ENCODE peak calls at places on chromosomes 13 and 19, in seven cellular contexts. H, T, G, B, Q, C and W are unnamed samples.

GRCh38 chr13:97879646-97880297 is 73.7 kb upstream of the IPO5 start:
- DNase-seq in C (no peak), T (no peak), Q (no peak), H (no peak), B (no peak), G (no peak), W (no peak)

GRCh38 chr19:51807111-51807701 is 12.2 kb downstream of the FPR3 start:
- DNase-seq in G (no peak), B (peak), T (no peak), H (no peak), Q (no peak), C (no peak), W (no peak)

GRCh38 chr13:66977156-66977555 is 253.0 kb downstream of the PCDH9 start:
- DNase-seq in G (no peak), H (no peak), B (no peak), C (no peak), T (no peak), Q (no peak), W (peak)

GRCh38 chr19:49343127-49343526 is 7.9 kb downstream of the CD37 start:
- DNase-seq in G (no peak), C (peak), T (no peak), Q (no peak), H (no peak), B (no peak), W (peak)

GRCh38 chr19:7293795-7294570 is at the start of gene INSR:
- DNase-seq in T (peak), Q (peak), H (peak), C (peak), B (peak), G (peak), W (peak)

GRCh38 chr19:41206926-41207750 is 11.9 kb upstream of the AXL start:
- DNase-seq in G (no peak), B (peak), C (peak), T (peak), H (peak), Q (peak), W (no peak)

GRCh38 chr13:109162248-109163051 is 533.0 kb downstream of the MYO16 start:
- DNase-seq in G (no peak), Q (no peak), C (no peak), H (no peak), B (no peak), T (no peak), W (no peak)

GRCh38 chr19:34131100-34131499 is 41.2 kb upstream of the LSM14A start:
- DNase-seq in C (no peak), T (no peak), G (no peak), Q (no peak), H (no peak), B (no peak), W (no peak)

GRCh38 chr13:74452881-74453280 is 318.7 kb upstream of the KLF12 start:
- DNase-seq in Q (no peak), H (no peak), B (no peak), G (no peak), T (no peak), C (no peak), W (no peak)

GRCh38 chr19:2477141-2477710 is 1.3 kb downstream of the GADD45B start:
- DNase-seq in H (peak), T (peak), Q (peak), G (no peak), C (peak), B (no peak), W (no peak)

GRCh38 chr13:36839981-36840380 is 21.0 kb downstream of the RFXAP start:
- DNase-seq in H (no peak), Q (no peak), G (no peak), T (no peak), B (no peak), C (no peak), W (no peak)

GRCh38 chr13:113064534-113065405 is 40.8 kb upstream of the F7 start:
- DNase-seq in T (peak), Q (no peak), C (no peak), B (no peak), G (no peak), H (no peak), W (peak)

GRCh38 chr13:108154421-108154858 is 60.9 kb downstream of the LIG4 start:
- DNase-seq in T (no peak), Q (no peak), C (no peak), B (no peak), G (no peak), H (no peak), W (no peak)

GRCh38 chr19:46271488-46272197 is 25.2 kb upstream of the HIF3A start:
- DNase-seq in T (no peak), C (no peak), G (no peak), B (no peak), H (no peak), Q (no peak), W (no peak)

GRCh38 chr19:279231-279630 is 12.0 kb downstream of the PLPP2 start:
- DNase-seq in T (peak), C (no peak), Q (no peak), H (no peak), G (no peak), B (no peak), W (no peak)

GRCh38 chr13:110561335-110562033 is at the start of gene RAB20:
- DNase-seq in B (peak), H (peak), G (peak), Q (peak), C (peak), T (peak), W (peak)

GRCh38 chr19:7442423-7442822 is 46.4 kb downstream of the PEX11G start:
- DNase-seq in T (no peak), C (no peak), H (peak), G (no peak), B (no peak), Q (no peak), W (no peak)

GRCh38 chr19:42132851-42133528 is 744 bp upstream of the POU2F2 start:
- DNase-seq in H (peak), T (peak), Q (peak), G (peak), B (peak), C (peak), W (peak)

GRCh38 chr19:49896863-49897621 is at the start of gene IL4I1:
- DNase-seq in B (no peak), Q (no peak), C (no peak), T (no peak), G (no peak), H (peak), W (no peak)

DNA sequence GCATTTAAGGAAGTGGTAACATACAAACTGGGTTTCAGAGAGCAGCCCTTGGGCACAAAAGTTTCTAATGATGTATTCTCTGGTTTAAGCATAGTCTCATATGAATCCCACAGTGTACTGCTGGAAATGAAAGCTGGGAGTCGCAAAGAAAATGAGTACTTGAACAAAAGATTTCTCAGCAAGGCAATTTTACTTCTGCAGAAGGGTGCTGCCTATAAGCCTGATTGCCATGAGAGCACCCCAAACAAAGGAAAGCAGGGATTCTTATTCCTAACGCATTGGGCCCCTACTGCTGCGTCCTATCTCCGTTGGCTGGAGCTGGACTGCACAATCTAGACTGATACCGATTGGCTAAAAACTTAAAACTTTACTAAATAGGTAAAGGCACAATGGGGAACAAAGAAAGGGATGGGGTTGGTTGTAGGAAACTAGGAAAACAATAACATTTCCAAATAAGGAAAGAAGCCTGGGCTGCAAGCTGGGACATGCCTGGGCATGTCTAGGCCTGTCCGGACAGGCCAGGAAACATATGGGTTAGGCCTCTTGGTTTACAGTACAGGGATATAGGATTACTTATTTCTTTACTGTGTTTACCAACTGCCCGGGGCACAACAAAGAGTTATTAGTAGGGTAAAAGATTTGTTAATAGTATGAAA is 27.4 kb upstream of the VN1R4 start:
- DNase-seq in T (no peak), Q (no peak), B (peak), H (no peak), G (no peak), C (no peak), W (no peak)
- H3K27ac ChIP-seq in T (no peak), Q (no peak), B (no peak), H (no peak), G (no peak), C (no peak), W (no peak)

GRCh38 chr19:1364070-1364719 is 19.5 kb upstream of the NDUFS7 start:
- DNase-seq in B (no peak), H (no peak), T (no peak), G (no peak), Q (no peak), C (no peak), W (no peak)
- TF ChIP-seq CTCF in B (peak), H (no peak), T (peak), G (no peak), Q (no peak), C (no peak), W (peak)

DNA sequence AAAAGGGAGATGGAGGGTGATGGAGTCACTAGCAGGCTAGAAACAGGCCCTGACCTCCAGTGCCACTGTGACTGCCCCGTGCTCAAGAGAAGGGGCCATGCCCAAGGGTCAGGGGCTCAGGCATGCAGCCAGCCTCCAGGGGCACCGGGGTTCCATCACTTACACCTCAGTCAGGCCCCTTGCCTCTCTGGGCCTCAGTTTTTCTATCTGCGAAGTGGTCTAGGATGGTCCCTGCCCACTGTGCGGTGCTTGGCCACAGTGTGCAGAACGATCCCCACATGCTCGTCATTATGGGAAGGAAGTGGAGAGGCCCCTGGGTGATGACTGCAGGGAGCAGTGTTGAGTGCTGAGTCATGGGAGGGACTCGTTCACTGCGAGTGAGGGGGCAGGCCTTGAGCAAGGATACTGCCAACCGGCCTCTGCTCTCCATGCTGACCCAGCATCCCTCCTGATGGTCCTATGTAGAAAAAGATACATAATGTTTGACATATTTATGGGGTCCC is 23.1 kb downstream of the TMED1 start:
- DNase-seq in Q (peak), C (no peak), H (peak), B (no peak), G (no peak), T (peak), W (no peak)
- H3K27ac ChIP-seq in Q (peak), C (no peak), H (no peak), B (no peak), G (peak), T (peak), W (peak)

DNA sequence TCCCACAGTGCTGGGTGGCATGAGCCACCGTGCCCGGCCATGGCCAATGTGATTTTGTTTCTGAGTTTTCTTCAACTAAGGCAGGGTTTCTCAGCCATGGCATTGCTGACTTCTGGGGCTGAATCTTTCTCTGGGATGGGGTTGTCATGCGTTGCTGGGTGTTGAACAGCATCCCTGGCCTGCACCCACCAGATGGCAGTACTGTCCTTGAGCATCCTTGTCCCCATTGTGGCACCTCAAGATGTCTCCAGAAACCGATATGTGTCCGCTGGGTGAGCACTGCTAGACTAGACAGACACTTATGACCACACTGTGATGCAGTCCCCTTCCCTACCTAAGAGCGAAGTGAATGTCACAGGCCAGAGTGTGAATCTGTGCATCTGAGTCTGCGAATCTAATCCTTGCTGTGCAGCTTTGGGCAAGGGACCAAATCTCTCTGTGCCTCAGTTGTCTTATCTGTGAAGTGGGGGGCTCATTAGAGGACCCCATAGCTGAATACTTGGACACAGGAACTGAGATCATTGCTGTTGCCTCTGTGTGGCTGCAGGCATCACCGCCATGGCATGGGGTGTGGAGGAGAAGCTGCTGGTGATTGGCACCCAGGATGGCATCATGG is 50.3 kb upstream of the SIN3B start:
- DNase-seq in H (no peak), G (no peak), T (no peak), Q (peak), C (no peak), B (peak), W (no peak)
- TF ChIP-seq CTCF in H (peak), G (no peak), T (peak), Q (peak), C (peak), B (peak), W (peak)

DNA sequence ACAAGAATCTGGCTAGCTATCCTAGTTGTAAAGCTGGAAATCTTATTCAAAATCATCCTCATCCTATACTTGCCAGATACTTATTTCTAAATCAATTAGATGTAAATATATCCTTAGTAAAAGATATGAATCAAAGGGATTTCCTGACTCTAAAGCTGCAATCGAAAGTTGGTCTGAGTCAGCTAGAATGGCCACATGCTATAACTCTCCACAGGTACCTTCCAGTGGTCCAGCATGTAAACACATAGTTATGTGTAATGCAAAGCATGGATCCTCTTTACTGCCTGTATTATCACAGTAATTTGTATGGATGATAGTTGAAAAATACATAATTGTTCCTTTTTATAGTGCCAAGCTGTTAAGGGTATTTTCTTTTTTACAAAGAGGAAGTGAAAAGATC is 27.4 kb downstream of the SLITRK6 start:
- DNase-seq in H (no peak), Q (no peak), B (no peak), G (no peak), C (no peak), T (no peak), W (no peak)
- H3K27ac ChIP-seq in H (no peak), Q (no peak), B (no peak), G (no peak), C (no peak), T (no peak), W (no peak)

GRCh38 chr19:47353307-47353712 is 4.2 kb downstream of the DHX34 start:
- DNase-seq in H (peak), T (no peak), B (no peak), Q (no peak), C (peak), G (no peak), W (no peak)

GRCh38 chr19:47363758-47364529 is 14.8 kb downstream of the DHX34 start:
- DNase-seq in Q (no peak), T (no peak), H (no peak), C (no peak), G (no peak), B (peak), W (no peak)

GRCh38 chr19:47362321-47362720 is 13.2 kb downstream of the DHX34 start:
- DNase-seq in C (no peak), B (no peak), H (no peak), Q (no peak), G (no peak), T (no peak), W (no peak)

GRCh38 chr19:47356900-47357299 is 7.8 kb downstream of the DHX34 start:
- DNase-seq in T (no peak), Q (no peak), B (no peak), C (no peak), G (no peak), H (no peak), W (no peak)

DNA sequence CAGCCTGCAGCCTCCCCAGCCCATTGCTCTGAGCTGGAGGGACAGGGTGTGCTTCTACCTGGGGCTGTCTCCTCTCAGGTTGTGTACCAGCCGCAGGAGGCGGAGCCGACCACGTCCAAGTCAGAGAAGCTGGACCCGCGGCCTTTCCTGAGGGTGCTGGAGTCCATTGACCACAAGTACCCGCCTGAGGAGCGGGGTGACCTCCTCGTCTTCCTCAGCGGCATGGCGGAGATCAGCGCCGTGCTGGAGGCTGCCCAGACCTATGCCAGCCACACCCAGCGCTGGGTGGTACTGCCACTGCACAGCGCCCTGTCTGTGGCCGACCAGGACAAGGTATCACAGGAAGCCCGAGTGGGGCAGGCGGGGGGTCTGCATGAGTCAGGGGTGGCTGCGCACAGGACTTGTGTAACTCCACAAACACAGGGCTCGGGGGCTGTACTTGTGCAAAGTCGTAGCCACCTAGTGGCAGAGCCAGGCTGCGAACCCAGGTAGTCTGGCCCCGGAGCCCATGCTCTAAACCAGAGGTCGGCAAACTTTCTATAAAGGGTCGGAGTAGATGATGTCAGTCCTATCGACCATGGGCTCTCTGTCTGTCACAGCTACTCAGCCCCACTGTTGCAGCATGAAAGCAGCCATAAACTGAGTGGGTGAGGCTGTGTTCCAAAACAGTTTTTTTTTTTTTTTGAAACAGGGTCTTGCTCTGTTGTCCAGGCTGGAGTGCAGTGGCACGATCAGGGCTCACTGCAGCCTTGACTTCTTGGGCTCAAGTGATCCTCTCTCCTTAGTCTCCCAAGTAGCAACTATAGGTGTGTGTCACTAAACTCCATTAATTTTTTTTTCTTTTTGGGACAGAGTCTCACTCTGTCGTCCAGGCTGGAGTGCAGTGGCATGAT is 8.9 kb downstream of the DHX34 start:
- DNase-seq in C (no peak), H (no peak), T (no peak), G (no peak), B (peak), Q (no peak), W (no peak)
- TF ChIP-seq CTCF in C (no peak), H (no peak), T (no peak), G (no peak), B (peak), Q (no peak), W (no peak)

DNA sequence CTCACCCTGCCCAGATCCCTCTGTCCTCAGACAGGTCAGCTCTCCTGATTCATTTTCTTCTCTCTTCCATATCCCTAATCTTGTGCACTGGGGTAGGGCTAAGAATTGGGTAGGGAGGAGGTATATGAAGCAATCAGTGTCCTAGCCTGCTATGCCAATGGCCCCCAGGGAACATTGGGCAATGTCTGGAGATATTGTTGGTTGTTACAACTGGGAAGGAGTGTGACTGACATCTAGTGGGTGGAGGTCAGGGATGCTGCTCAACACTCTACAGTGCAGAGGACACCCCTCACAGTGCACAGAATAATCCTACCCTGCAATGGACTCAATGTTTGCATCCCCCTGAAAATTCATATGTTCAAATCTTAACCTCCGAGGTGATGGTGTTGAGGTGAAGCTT is 57.5 kb downstream of the CPAMD8 start:
- DNase-seq in Q (no peak), T (no peak), H (no peak), C (no peak), B (no peak), G (peak), W (no peak)
- H3K27ac ChIP-seq in Q (no peak), T (no peak), H (no peak), C (no peak), B (no peak), G (no peak), W (no peak)

GRCh38 chr13:104320446-104320845 is 1254.2 kb upstream of the SLC10A2 start:
- DNase-seq in B (no peak), Q (no peak), T (no peak), H (no peak), G (no peak), C (no peak), W (no peak)

GRCh38 chr13:104321756-104322155 is 1255.5 kb upstream of the SLC10A2 start:
- DNase-seq in G (no peak), B (no peak), H (no peak), T (no peak), C (no peak), Q (no peak), W (no peak)

GRCh38 chr13:104315606-104316005 is 1249.4 kb upstream of the SLC10A2 start:
- DNase-seq in T (no peak), H (no peak), Q (no peak), B (no peak), C (no peak), G (no peak), W (no peak)

GRCh38 chr13:104314926-104315535 is 1248.8 kb upstream of the SLC10A2 start:
- DNase-seq in H (no peak), T (no peak), C (no peak), G (no peak), B (no peak), Q (no peak), W (no peak)

DNA sequence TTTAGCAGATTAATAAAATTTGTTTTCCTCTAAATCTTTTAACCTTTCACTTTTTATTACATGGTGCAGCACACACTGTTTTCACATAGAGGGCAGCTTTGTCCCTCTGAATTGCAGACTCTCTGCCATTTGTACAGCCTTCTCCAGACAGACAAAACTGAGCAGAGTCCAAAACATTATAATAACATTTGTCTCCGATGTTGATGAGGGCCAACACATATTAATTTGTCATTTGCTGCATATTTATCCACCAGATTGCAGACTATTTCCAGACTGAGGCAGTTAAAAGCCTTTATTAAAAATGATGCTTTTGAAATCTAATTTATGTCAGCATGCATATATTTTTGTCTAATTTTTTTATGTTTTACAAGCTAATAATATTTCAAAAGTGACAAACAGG is 1251.9 kb upstream of the SLC10A2 start:
- DNase-seq in B (no peak), H (no peak), Q (no peak), T (no peak), G (no peak), C (no peak), W (no peak)
- TF ChIP-seq CTCF in B (peak), H (peak), Q (no peak), T (no peak), G (no peak), C (no peak), W (peak)